ENCODE peak calls at places on chromosomes 3 and 15, in five cellular contexts. G, P, T, R and O are unnamed samples.

GRCh38 chr15:20106026-20106425 is 435.6 kb downstream of the GOLGA6L6 start:
- DNase-seq in G (no peak), P (no peak), T (peak), R (no peak), O (no peak)

GRCh38 chr3:10373686-10374261 is 52.9 kb upstream of the SEC13 start:
- DNase-seq in G (no peak), P (no peak), T (no peak), R (no peak), O (no peak)

GRCh38 chr3:192433704-192434103 is 293.6 kb downstream of the FGF12 start:
- DNase-seq in G (no peak), P (no peak), T (no peak), R (no peak), O (no peak)

GRCh38 chr3:170180107-170180951 is 1.2 kb downstream of the PHC3 start:
- DNase-seq in G (peak), P (no peak), T (no peak), R (no peak), O (no peak)

GRCh38 chr15:101346928-101347327 is 51.9 kb upstream of the SNRPA1 start:
- DNase-seq in G (no peak), P (no peak), T (no peak), R (no peak), O (no peak)

GRCh38 chr3:50154840-50155490 is at the start of gene SEMA3F:
- DNase-seq in G (peak), P (no peak), T (peak), R (no peak), O (peak)

GRCh38 chr15:67080118-67080899 is 14.9 kb downstream of the SMAD3 start:
- DNase-seq in G (no peak), P (no peak), T (no peak), R (no peak), O (peak)

GRCh38 chr3:125148836-125149235 is 63.7 kb downstream of the SLC12A8 start:
- DNase-seq in G (no peak), P (no peak), T (no peak), R (no peak), O (peak)

GRCh38 chr3:73143401-73143800 is 81.9 kb downstream of the EBLN2 start:
- DNase-seq in G (no peak), P (no peak), T (no peak), R (no peak), O (no peak)

GRCh38 chr3:63961891-63962290 is 49.7 kb upstream of the SCAANT1 start:
- DNase-seq in G (peak), P (no peak), T (no peak), R (no peak), O (no peak)

GRCh38 chr3:73600293-73600938 is 24.3 kb downstream of the PDZRN3 start:
- DNase-seq in G (no peak), P (no peak), T (no peak), R (peak), O (no peak)

GRCh38 chr15:62187425-62187824 is 22.3 kb upstream of the C2CD4B start:
- DNase-seq in G (no peak), P (no peak), T (no peak), R (no peak), O (no peak)

GRCh38 chr3:194689493-194689901 is 3.8 kb downstream of the FAM43A start:
- DNase-seq in G (peak), P (peak), T (peak), R (peak), O (no peak)

GRCh38 chr3:153210660-153211059 is 48.6 kb downstream of the RAP2B start:
- DNase-seq in G (no peak), P (no peak), T (no peak), R (no peak), O (no peak)

GRCh38 chr3:13851997-13852637 is 27.8 kb downstream of the WNT7A start:
- DNase-seq in G (no peak), P (no peak), T (no peak), R (no peak), O (no peak)

GRCh38 chr3:187920871-187921270 is 175.6 kb upstream of the BCL6 start:
- DNase-seq in G (no peak), P (no peak), T (no peak), R (no peak), O (no peak)

GRCh38 chr15:92100751-92101150 is 247.2 kb downstream of the SLCO3A1 start:
- DNase-seq in G (no peak), P (no peak), T (no peak), R (no peak), O (no peak)
- H3K4me3 ChIP-seq in G (no peak), P (no peak), T (no peak), R (no peak), O (no peak)

DNA sequence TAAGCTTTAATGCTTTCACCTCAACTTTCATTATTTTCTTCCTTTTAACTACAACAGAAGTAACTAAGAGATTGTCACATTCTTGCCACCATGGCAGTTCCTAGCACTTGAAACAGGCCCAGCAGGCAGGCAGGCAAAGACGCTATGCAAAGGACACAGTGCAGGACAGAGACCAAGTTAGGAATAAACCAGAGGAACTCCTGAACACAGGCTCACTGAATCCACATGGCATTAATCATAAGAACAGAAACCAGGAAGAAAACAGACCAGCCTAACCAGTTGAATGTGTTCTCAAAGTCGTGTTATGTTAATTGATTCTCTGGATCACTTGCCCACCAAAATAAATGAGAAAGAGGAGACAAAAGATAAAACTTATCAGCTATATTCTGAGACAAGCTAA is 397.6 kb downstream of the TBL1XR1 start:
- DNase-seq in G (no peak), P (no peak), T (no peak), R (no peak), O (no peak)
- H3K4me3 ChIP-seq in G (no peak), P (peak), T (no peak), R (no peak), O (no peak)

GRCh38 chr15:90300988-90301715 is 35.7 kb downstream of the NGRN start:
- DNase-seq in G (peak), P (no peak), T (peak), R (no peak), O (peak)
- H3K4me3 ChIP-seq in G (no peak), P (no peak), T (no peak), R (no peak), O (no peak)

DNA sequence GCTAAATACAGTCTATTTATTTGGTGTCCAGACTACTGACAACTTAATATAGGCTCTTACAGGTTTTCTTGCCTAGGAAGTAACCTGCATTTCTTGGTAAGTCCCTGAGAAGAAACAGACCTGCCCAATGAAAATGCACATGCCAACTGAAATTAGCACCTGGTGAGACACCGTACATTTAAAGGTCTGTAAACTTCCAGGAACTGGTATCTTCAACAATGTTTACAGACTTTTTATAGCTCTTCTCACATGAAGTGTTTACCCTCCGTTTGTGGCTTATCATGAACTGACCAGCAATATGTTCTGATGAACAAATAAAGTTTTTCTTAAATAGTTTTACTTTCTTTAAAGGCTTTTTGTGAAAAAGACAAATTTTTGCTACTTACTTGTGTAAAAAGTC is 93.3 kb downstream of the PCCB start:
- DNase-seq in G (no peak), P (no peak), T (no peak), R (no peak), O (no peak)
- H3K4me3 ChIP-seq in G (no peak), P (no peak), T (no peak), R (no peak), O (no peak)

GRCh38 chr15:50953302-50953701 is 44.8 kb downstream of the AP4E1 start:
- DNase-seq in G (no peak), P (no peak), T (no peak), R (peak), O (no peak)
- H3K4me3 ChIP-seq in G (no peak), P (no peak), T (no peak), R (no peak), O (no peak)

DNA sequence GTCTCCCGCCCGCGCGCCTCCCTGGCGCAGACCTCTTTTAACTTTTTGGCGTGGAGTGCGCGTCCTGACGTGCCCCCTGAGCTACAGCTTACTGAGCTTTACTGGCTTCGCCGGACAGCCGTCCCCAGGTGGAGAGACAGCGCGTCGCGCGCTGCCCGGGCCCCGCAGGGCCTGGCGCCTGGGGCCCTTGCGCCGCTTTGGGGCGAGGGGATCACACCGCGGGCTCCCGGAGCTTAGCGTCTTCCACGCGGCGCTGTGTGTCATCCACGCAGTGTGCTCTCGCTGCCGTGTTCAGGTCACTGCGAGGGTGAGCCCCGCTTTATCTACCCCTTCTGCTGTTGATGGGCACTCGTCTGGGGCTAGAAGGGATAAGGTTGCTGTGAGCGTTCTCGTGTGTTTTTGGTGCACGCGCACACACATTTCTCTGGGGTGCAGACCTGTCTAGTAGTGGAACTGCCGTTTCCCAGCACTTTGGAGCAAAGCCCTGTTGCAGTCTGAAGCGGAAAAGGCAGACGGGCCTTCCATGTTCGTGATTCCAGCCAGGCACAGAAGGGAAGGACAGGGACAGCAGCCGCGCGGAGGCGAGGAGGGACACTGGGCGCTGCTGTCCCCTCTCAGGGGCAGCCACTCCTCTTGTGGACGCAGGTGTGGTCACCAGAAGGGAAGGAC is 33.1 kb upstream of the ALDH1L1 start:
- DNase-seq in G (no peak), P (no peak), T (no peak), R (no peak), O (no peak)
- H3K4me3 ChIP-seq in G (no peak), P (no peak), T (peak), R (peak), O (peak)